ENCODE peak calls at places on chromosome 11, in four cellular contexts. T is GM18507; C is activated CD4-positive, alpha-beta T cell treated with anti-CD3 and anti-CD28 coated beads, Interleukin-2, amount 50 U/mL, for 24 hours; D is midbrain. O is an unnamed sample.

GRCh38 chr11:73198677-73199076 is 19.4 kb upstream of the P2RY2 start:
- DNase-seq in T (no peak), C (no peak), D (no peak), O (no peak)

GRCh38 chr11:76661306-76661751 is 9.2 kb downstream of the LRRC32 start:
- DNase-seq in T (no peak), C (no peak), D (no peak), O (no peak)

GRCh38 chr11:113664069-113664980 is 41.8 kb downstream of the TMPRSS5 start:
- DNase-seq in T (no peak), C (no peak), D (no peak), O (peak)

GRCh38 chr11:3867209-3868071 is 12.0 kb downstream of the STIM1 start:
- DNase-seq in T (no peak), C (no peak), D (no peak), O (no peak)

GRCh38 chr11:125513705-125514265 is 17.7 kb upstream of the FEZ1 start:
- DNase-seq in T (no peak), C (no peak), D (no peak), O (no peak)

GRCh38 chr11:31412946-31413345 is 43.3 kb downstream of the DNAJC24 start:
- DNase-seq in T (no peak), C (no peak), D (no peak), O (no peak)

GRCh38 chr11:125180413-125181305 is 16.1 kb downstream of the PKNOX2 start:
- DNase-seq in T (no peak), C (no peak), D (peak), O (no peak)

GRCh38 chr11:81449588-81450155 is 1284.0 kb downstream of the FAM181B start:
- DNase-seq in T (no peak), C (no peak), D (no peak), O (peak)

GRCh38 chr11:70661763-70662501 is 263.6 kb downstream of the CTTN start:
- DNase-seq in T (no peak), C (no peak), D (no peak), O (no peak)

GRCh38 chr11:134071306-134071705 is 2.4 kb downstream of the JAM3 start:
- DNase-seq in T (no peak), C (no peak), D (no peak), O (no peak)

GRCh38 chr11:119034813-119035212 is 4.1 kb upstream of the SLC37A4 start:
- DNase-seq in T (no peak), C (no peak), D (no peak), O (no peak)

GRCh38 chr11:67411785-67412152 is 3.7 kb upstream of the CARNS1 start:
- DNase-seq in T (no peak), C (no peak), D (no peak), O (no peak)

GRCh38 chr11:2912498-2912897 is 16.7 kb downstream of the PHLDA2 start:
- DNase-seq in T (no peak), C (no peak), D (no peak), O (no peak)

GRCh38 chr11:79488286-79488685 is 47.5 kb upstream of the TENM4 start:
- DNase-seq in T (no peak), C (no peak), D (no peak), O (no peak)

GRCh38 chr11:47768090-47768620 is 1.0 kb upstream of the FNBP4 start:
- DNase-seq in T (no peak), C (peak), D (peak), O (peak)

GRCh38 chr11:8025123-8025522 is 38.0 kb downstream of the EIF3F start:
- DNase-seq in T (no peak), C (no peak), D (no peak), O (no peak)

GRCh38 chr11:85095239-85095638 is 531.9 kb downstream of the DLG2 start:
- DNase-seq in T (no peak), C (no peak), D (no peak), O (no peak)

GRCh38 chr11:111540921-111541208 is 345 bp downstream of the LAYN start:
- DNase-seq in T (no peak), C (no peak), D (no peak), O (no peak)

GRCh38 chr11:113114452-113115027 is 153.3 kb downstream of the NCAM1 start:
- DNase-seq in T (no peak), C (no peak), D (peak), O (no peak)

GRCh38 chr11:130023204-130023603 is 20.6 kb upstream of the PRDM10 start:
- DNase-seq in T (peak), C (no peak), D (no peak), O (peak)

GRCh38 chr11:63553759-63554158 is 9.4 kb downstream of the PLAAT2 start:
- DNase-seq in T (peak), C (peak), D (no peak), O (no peak)

GRCh38 chr11:74683279-74683871 is 47.9 kb downstream of the CHRDL2 start:
- DNase-seq in T (no peak), C (no peak), D (peak), O (no peak)

GRCh38 chr11:125281831-125282595 is 117.5 kb downstream of the PKNOX2 start:
- DNase-seq in T (no peak), C (no peak), D (no peak), O (no peak)

GRCh38 chr11:1223346-1224108 is 661 bp downstream of the MUC5B start:
- DNase-seq in T (no peak), C (no peak), D (no peak), O (no peak)

GRCh38 chr11:7004482-7004881 is 15.7 kb downstream of the ZNF214 start:
- DNase-seq in T (no peak), C (no peak), D (no peak), O (no peak)

GRCh38 chr11:82038151-82038550 is 695.5 kb downstream of the FAM181B start:
- DNase-seq in T (no peak), C (no peak), D (no peak), O (no peak)

GRCh38 chr11:46120361-46120710 is 918 bp downstream of the PHF21A start:
- DNase-seq in T (no peak), C (no peak), D (peak), O (no peak)

GRCh38 chr11:100684101-100685065 is 2.7 kb upstream of the ARHGAP42 start:
- DNase-seq in T (no peak), C (no peak), D (no peak), O (no peak)

GRCh38 chr11:66934971-66935779 is 23.0 kb downstream of the PC start:
- DNase-seq in T (no peak), C (no peak), D (no peak), O (no peak)

GRCh38 chr11:57637626-57638004 is 12.1 kb downstream of the YPEL4 start:
- DNase-seq in T (no peak), C (no peak), D (no peak), O (no peak)

GRCh38 chr11:17734418-17734911 is at the start of gene KCNC1:
- DNase-seq in T (no peak), C (no peak), D (peak), O (no peak)

GRCh38 chr11:21137813-21138212 is 468.4 kb downstream of the NELL1 start:
- DNase-seq in T (no peak), C (no peak), D (no peak), O (no peak)

GRCh38 chr11:86978756-86979608 is 23.8 kb upstream of the FZD4 start:
- DNase-seq in T (no peak), C (no peak), D (no peak), O (no peak)

GRCh38 chr11:32118025-32118974 is 27.4 kb downstream of the RCN1 start:
- DNase-seq in T (no peak), C (no peak), D (no peak), O (no peak)

GRCh38 chr11:67563354-67564114 is 20.1 kb upstream of the GSTP1 start:
- DNase-seq in T (no peak), C (no peak), D (no peak), O (peak)

GRCh38 chr11:33445761-33446161 is 188.6 kb downstream of the HIPK3 start:
- DNase-seq in T (no peak), C (no peak), D (no peak), O (no peak)

GRCh38 chr11:95067828-95068244 is 1.1 kb downstream of the SRSF8 start:
- DNase-seq in T (no peak), C (no peak), D (no peak), O (no peak)

GRCh38 chr11:83019888-83020579 is 51.7 kb downstream of the RAB30 start:
- DNase-seq in T (no peak), C (no peak), D (peak), O (no peak)

GRCh38 chr11:91100432-91100831 is 877.6 kb upstream of the CHORDC1 start:
- DNase-seq in T (no peak), C (no peak), D (no peak), O (no peak)

O was measured in epithelial cell of proximal tubule.